ENCODE peak calls at places on chromosome 3, in six cellular contexts. P is IMR-90, N is breast epithelium, R is C1 segment of cervical spinal cord, I is stromal cell of bone marrow, O is iris pigment epithelial cell. Q is an unnamed sample.
A peak's percentile ranks its signal among the peaks of the same experiment; 100 is the strongest.

GRCh38 chr3:178802993-178803693 is 266.9 kb downstream of the KCNMB2 start:
- DNase-seq in R (no peak), N (no peak), O (peak; percentile 17), P (no peak), I (peak; percentile 35), Q (no peak)

GRCh38 chr3:114706591-114707224 is 412.9 kb downstream of the TIGIT start:
- DNase-seq in R (no peak), I (peak; percentile 6), O (peak; percentile 81), P (peak; percentile 86), N (no peak), Q (no peak)

GRCh38 chr3:45730409-45731154 is 41.4 kb downstream of the SACM1L start:
- DNase-seq in N (no peak), O (no peak), P (no peak), I (no peak), R (no peak), Q (no peak)

GRCh38 chr3:38281895-38282686 is at the start of gene SLC22A14:
- DNase-seq in P (no peak), I (no peak), R (no peak), O (no peak), N (no peak), Q (no peak)

GRCh38 chr3:168096210-168096795 is 579 bp upstream of the GOLIM4 start:
- DNase-seq in P (peak; percentile 93), N (no peak), I (peak; percentile 89), O (peak; percentile 95), R (no peak), Q (peak; percentile 86)

GRCh38 chr3:143830063-143830462 is 18.2 kb downstream of the SLC9A9 start:
- DNase-seq in R (no peak), I (no peak), P (no peak), O (peak; percentile 33), N (no peak), Q (no peak)

GRCh38 chr3:188061133-188061532 is 92.8 kb upstream of the LPP start:
- DNase-seq in P (peak; percentile 64), O (peak; percentile 85), I (no peak), N (no peak), R (no peak), Q (no peak)

GRCh38 chr3:54720604-54721003 is 207.3 kb downstream of the LRTM1 start:
- DNase-seq in P (no peak), O (no peak), I (no peak), R (no peak), N (no peak), Q (no peak)

GRCh38 chr3:30633718-30634117 is 27.3 kb downstream of the TGFBR2 start:
- DNase-seq in P (no peak), O (no peak), N (no peak), I (no peak), R (no peak), Q (no peak)

GRCh38 chr3:162270059-162270458 is 773.5 kb downstream of the OTOL1 start:
- DNase-seq in O (no peak), P (no peak), R (no peak), N (no peak), I (no peak), Q (no peak)

GRCh38 chr3:115100172-115100571 is 46.9 kb downstream of the ZBTB20 start:
- DNase-seq in N (no peak), P (peak; percentile 70), R (no peak), I (peak; percentile 29), O (peak; percentile 73), Q (no peak)

GRCh38 chr3:61632568-61633175 is 71.3 kb downstream of the PTPRG start:
- DNase-seq in N (no peak), R (no peak), I (no peak), P (peak; percentile 50), O (peak; percentile 28), Q (no peak)

GRCh38 chr3:32335365-32336122 is 56.1 kb upstream of the CMTM7 start:
- DNase-seq in P (no peak), N (no peak), O (no peak), I (no peak), R (no peak), Q (no peak)

GRCh38 chr3:193777524-193777923 is 184.5 kb downstream of the OPA1 start:
- DNase-seq in N (no peak), R (no peak), I (no peak), P (no peak), O (no peak), Q (no peak)

GRCh38 chr3:4820296-4821121 is 158.7 kb upstream of the BHLHE40 start:
- DNase-seq in N (no peak), P (no peak), O (no peak), R (no peak), I (no peak), Q (no peak)

GRCh38 chr3:115552007-115552406 is 71.3 kb upstream of the GAP43 start:
- DNase-seq in O (no peak), R (no peak), I (no peak), N (no peak), P (no peak), Q (no peak)

GRCh38 chr3:119700269-119700919 is 2.4 kb upstream of the CFAP91 start:
- DNase-seq in O (peak; percentile 41), N (no peak), R (no peak), P (peak; percentile 57), I (no peak), Q (no peak)

GRCh38 chr3:42654331-42655201 is 1.1 kb downstream of the ZBTB47 start:
- DNase-seq in O (peak; percentile 56), P (peak; percentile 44), N (no peak), R (peak; percentile 41), I (no peak), Q (peak; percentile 92)

GRCh38 chr3:61903931-61904657 is 342.7 kb downstream of the PTPRG start:
- DNase-seq in R (no peak), N (no peak), I (peak; percentile 71), O (peak; percentile 64), P (peak; percentile 37), Q (peak; percentile 40)

GRCh38 chr3:107062787-107063186 is 314.5 kb upstream of the CCDC54 start:
- DNase-seq in N (no peak), I (no peak), R (no peak), O (no peak), P (no peak), Q (no peak)

GRCh38 chr3:155495387-155495786 is 201.9 kb upstream of the STRIT1 start:
- DNase-seq in I (no peak), P (peak; percentile 0), O (peak; percentile 10), R (no peak), N (no peak), Q (no peak)

GRCh38 chr3:37537914-37538691 is 323.6 kb upstream of the CTDSPL start:
- DNase-seq in O (no peak), I (no peak), N (no peak), R (no peak), P (no peak), Q (no peak)

GRCh38 chr3:131048030-131048429 is 21.4 kb downstream of the NEK11 start:
- DNase-seq in R (no peak), O (no peak), N (no peak), P (no peak), I (no peak), Q (no peak)

GRCh38 chr3:45497963-45498362 is 96.6 kb upstream of the LIMD1 start:
- DNase-seq in I (no peak), N (no peak), R (no peak), O (no peak), P (no peak), Q (no peak)

GRCh38 chr3:167151671-167152070 is 228.4 kb downstream of the ZBBX start:
- DNase-seq in I (no peak), N (no peak), O (no peak), P (no peak), R (no peak), Q (no peak)

GRCh38 chr3:99708207-99708745 is 69.9 kb downstream of the COL8A1 start:
- DNase-seq in P (peak; percentile 33), N (peak; percentile 20), I (no peak), R (no peak), O (peak; percentile 57), Q (no peak)

GRCh38 chr3:132912416-132912753 is 125.8 kb upstream of the TMEM108 start:
- DNase-seq in I (no peak), N (no peak), O (no peak), P (no peak), R (no peak), Q (no peak)

GRCh38 chr3:126634803-126635202 is 20.1 kb downstream of the TXNRD3 start:
- DNase-seq in P (no peak), O (no peak), I (no peak), N (no peak), R (no peak), Q (no peak)

GRCh38 chr3:194855025-194855391 is 169.3 kb downstream of the FAM43A start:
- DNase-seq in I (no peak), N (no peak), O (no peak), R (no peak), P (no peak), Q (no peak)

GRCh38 chr3:23036728-23037127 is 166.4 kb upstream of the UBE2E2 start:
- DNase-seq in P (no peak), N (no peak), O (no peak), R (no peak), I (no peak), Q (no peak)

GRCh38 chr3:81728766-81729544 is 32.5 kb downstream of the GBE1 start:
- DNase-seq in N (no peak), P (peak; percentile 61), R (no peak), I (no peak), O (peak; percentile 65), Q (no peak)

GRCh38 chr3:138329127-138329983 is at the start of gene NME9:
- DNase-seq in O (peak; percentile 87), R (peak; percentile 39), I (peak; percentile 40), N (peak; percentile 66), P (peak; percentile 73), Q (peak; percentile 63)

GRCh38 chr3:144665567-144666053 is 694.0 kb downstream of the DIPK2A start:
- DNase-seq in N (no peak), R (no peak), I (no peak), O (no peak), P (no peak), Q (no peak)

GRCh38 chr3:16720367-16720766 is 115.1 kb upstream of the DAZL start:
- DNase-seq in R (no peak), N (no peak), I (no peak), O (no peak), P (no peak), Q (no peak)

GRCh38 chr3:127992127-127992526 is 60.1 kb upstream of the SEC61A1 start:
- DNase-seq in R (no peak), P (no peak), I (no peak), O (no peak), N (no peak), Q (no peak)

GRCh38 chr3:34859741-34860140 is 779.6 kb upstream of the ARPP21 start:
- DNase-seq in R (no peak), I (no peak), P (no peak), O (peak; percentile 15), N (no peak), Q (no peak)

GRCh38 chr3:157354722-157355121 is 81.9 kb upstream of the PTX3 start:
- DNase-seq in R (no peak), O (peak; percentile 45), P (peak; percentile 18), N (no peak), I (no peak), Q (no peak)

GRCh38 chr3:120177151-120177550 is 82.9 kb upstream of the GSK3B start:
- DNase-seq in N (peak; percentile 88), R (no peak), O (peak; percentile 87), I (peak; percentile 62), P (peak; percentile 81), Q (no peak)

GRCh38 chr3:53255360-53255774 is 455 bp downstream of the TKT start:
- DNase-seq in O (peak; percentile 36), I (no peak), R (no peak), N (no peak), P (no peak), Q (no peak)

Q was measured in lower leg skin.